ENCODE peak calls at places on chromosomes 2 and 18, in four cellular contexts. One of them, this sample, is unnamed.

GRCh38 chr2:70647873-70648481 is 94.4 kb upstream of the TGFA start:
- DNase-seq in stimulated activated CD4-positive, alpha-beta T cell treated with anti-CD3 and anti-CD28 coated beads, Interleukin-4, amount 100 ng/mL, for 1 hour: peak; percentile 74
- DNase-seq in prostate gland: peak; percentile 51
- DNase-seq in stimulated activated naive CD8-positive, alpha-beta T cell treated with anti-CD3 and anti-CD28 coated beads, Interleukin-15, amount 100 ng/mL, for 72 hours: peak; percentile 75
- DNase-seq in this sample: peak; percentile 20

GRCh38 chr2:182330451-182331325 is 96.1 kb downstream of the PDE1A start:
- DNase-seq in stimulated activated CD4-positive, alpha-beta T cell treated with anti-CD3 and anti-CD28 coated beads, Interleukin-4, amount 100 ng/mL, for 1 hour: no peak
- DNase-seq in prostate gland: no peak
- DNase-seq in stimulated activated naive CD8-positive, alpha-beta T cell treated with anti-CD3 and anti-CD28 coated beads, Interleukin-15, amount 100 ng/mL, for 72 hours: no peak
- DNase-seq in this sample: no peak

GRCh38 chr18:79069792-79070151 is 578 bp downstream of the ATP9B start:
- DNase-seq in stimulated activated CD4-positive, alpha-beta T cell treated with anti-CD3 and anti-CD28 coated beads, Interleukin-4, amount 100 ng/mL, for 1 hour: no peak
- DNase-seq in prostate gland: no peak
- DNase-seq in stimulated activated naive CD8-positive, alpha-beta T cell treated with anti-CD3 and anti-CD28 coated beads, Interleukin-15, amount 100 ng/mL, for 72 hours: no peak
- DNase-seq in this sample: no peak

GRCh38 chr18:64244571-64244970 is 95.7 kb upstream of the LINC00305 start:
- DNase-seq in stimulated activated CD4-positive, alpha-beta T cell treated with anti-CD3 and anti-CD28 coated beads, Interleukin-4, amount 100 ng/mL, for 1 hour: no peak
- DNase-seq in prostate gland: no peak
- DNase-seq in stimulated activated naive CD8-positive, alpha-beta T cell treated with anti-CD3 and anti-CD28 coated beads, Interleukin-15, amount 100 ng/mL, for 72 hours: no peak
- DNase-seq in this sample: no peak

GRCh38 chr2:57720728-57721627 is 325.6 kb upstream of the VRK2 start:
- DNase-seq in stimulated activated CD4-positive, alpha-beta T cell treated with anti-CD3 and anti-CD28 coated beads, Interleukin-4, amount 100 ng/mL, for 1 hour: peak; percentile 4
- DNase-seq in prostate gland: peak; percentile 4
- DNase-seq in stimulated activated naive CD8-positive, alpha-beta T cell treated with anti-CD3 and anti-CD28 coated beads, Interleukin-15, amount 100 ng/mL, for 72 hours: peak; percentile 40
- DNase-seq in this sample: no peak

GRCh38 chr2:52452201-52452600 is 1315.4 kb upstream of the CHAC2 start:
- DNase-seq in stimulated activated CD4-positive, alpha-beta T cell treated with anti-CD3 and anti-CD28 coated beads, Interleukin-4, amount 100 ng/mL, for 1 hour: no peak
- DNase-seq in prostate gland: no peak
- DNase-seq in stimulated activated naive CD8-positive, alpha-beta T cell treated with anti-CD3 and anti-CD28 coated beads, Interleukin-15, amount 100 ng/mL, for 72 hours: no peak
- DNase-seq in this sample: no peak

GRCh38 chr2:20430461-20431302 is 16.2 kb upstream of the RHOB start:
- DNase-seq in stimulated activated CD4-positive, alpha-beta T cell treated with anti-CD3 and anti-CD28 coated beads, Interleukin-4, amount 100 ng/mL, for 1 hour: no peak
- DNase-seq in prostate gland: no peak
- DNase-seq in stimulated activated naive CD8-positive, alpha-beta T cell treated with anti-CD3 and anti-CD28 coated beads, Interleukin-15, amount 100 ng/mL, for 72 hours: peak; percentile 55
- DNase-seq in this sample: no peak

GRCh38 chr2:208101716-208102631 is 22.4 kb downstream of the CRYGD start:
- DNase-seq in stimulated activated CD4-positive, alpha-beta T cell treated with anti-CD3 and anti-CD28 coated beads, Interleukin-4, amount 100 ng/mL, for 1 hour: no peak
- DNase-seq in prostate gland: no peak
- DNase-seq in stimulated activated naive CD8-positive, alpha-beta T cell treated with anti-CD3 and anti-CD28 coated beads, Interleukin-15, amount 100 ng/mL, for 72 hours: no peak
- DNase-seq in this sample: no peak

GRCh38 chr2:207122914-207123744 is 42.6 kb downstream of the KLF7 start:
- DNase-seq in stimulated activated CD4-positive, alpha-beta T cell treated with anti-CD3 and anti-CD28 coated beads, Interleukin-4, amount 100 ng/mL, for 1 hour: peak; percentile 66
- DNase-seq in prostate gland: no peak
- DNase-seq in stimulated activated naive CD8-positive, alpha-beta T cell treated with anti-CD3 and anti-CD28 coated beads, Interleukin-15, amount 100 ng/mL, for 72 hours: peak; percentile 86
- DNase-seq in this sample: no peak

GRCh38 chr2:118554616-118555015 is 292.8 kb downstream of the EN1 start:
- DNase-seq in stimulated activated CD4-positive, alpha-beta T cell treated with anti-CD3 and anti-CD28 coated beads, Interleukin-4, amount 100 ng/mL, for 1 hour: no peak
- DNase-seq in prostate gland: no peak
- DNase-seq in stimulated activated naive CD8-positive, alpha-beta T cell treated with anti-CD3 and anti-CD28 coated beads, Interleukin-15, amount 100 ng/mL, for 72 hours: no peak
- DNase-seq in this sample: no peak

GRCh38 chr2:233404227-233404626 is 49.9 kb downstream of the DGKD start:
- DNase-seq in stimulated activated CD4-positive, alpha-beta T cell treated with anti-CD3 and anti-CD28 coated beads, Interleukin-4, amount 100 ng/mL, for 1 hour: peak; percentile 69
- DNase-seq in prostate gland: no peak
- DNase-seq in stimulated activated naive CD8-positive, alpha-beta T cell treated with anti-CD3 and anti-CD28 coated beads, Interleukin-15, amount 100 ng/mL, for 72 hours: peak; percentile 57
- DNase-seq in this sample: no peak

GRCh38 chr2:239321596-239322413 is 79.0 kb downstream of the HDAC4 start:
- DNase-seq in stimulated activated CD4-positive, alpha-beta T cell treated with anti-CD3 and anti-CD28 coated beads, Interleukin-4, amount 100 ng/mL, for 1 hour: peak; percentile 55
- DNase-seq in prostate gland: no peak
- DNase-seq in stimulated activated naive CD8-positive, alpha-beta T cell treated with anti-CD3 and anti-CD28 coated beads, Interleukin-15, amount 100 ng/mL, for 72 hours: peak; percentile 86
- DNase-seq in this sample: no peak

GRCh38 chr2:203327582-203327917 is 644 bp upstream of the ABI2 start:
- DNase-seq in stimulated activated CD4-positive, alpha-beta T cell treated with anti-CD3 and anti-CD28 coated beads, Interleukin-4, amount 100 ng/mL, for 1 hour: no peak
- DNase-seq in prostate gland: no peak
- DNase-seq in stimulated activated naive CD8-positive, alpha-beta T cell treated with anti-CD3 and anti-CD28 coated beads, Interleukin-15, amount 100 ng/mL, for 72 hours: no peak
- DNase-seq in this sample: no peak

GRCh38 chr2:22795467-22795866 is 589.5 kb upstream of the KLHL29 start:
- DNase-seq in stimulated activated CD4-positive, alpha-beta T cell treated with anti-CD3 and anti-CD28 coated beads, Interleukin-4, amount 100 ng/mL, for 1 hour: no peak
- DNase-seq in prostate gland: no peak
- DNase-seq in stimulated activated naive CD8-positive, alpha-beta T cell treated with anti-CD3 and anti-CD28 coated beads, Interleukin-15, amount 100 ng/mL, for 72 hours: no peak
- DNase-seq in this sample: no peak

GRCh38 chr2:74741651-74742050 is 87.6 kb downstream of the SEMA4F start:
- DNase-seq in stimulated activated CD4-positive, alpha-beta T cell treated with anti-CD3 and anti-CD28 coated beads, Interleukin-4, amount 100 ng/mL, for 1 hour: no peak
- DNase-seq in prostate gland: no peak
- DNase-seq in stimulated activated naive CD8-positive, alpha-beta T cell treated with anti-CD3 and anti-CD28 coated beads, Interleukin-15, amount 100 ng/mL, for 72 hours: no peak
- DNase-seq in this sample: no peak

This sample was measured in C1 segment of cervical spinal cord.